ENCODE peak calls at places on chromosome 5, in ten cellular contexts. S is HT1080; P is stimulated activated CD8-positive, alpha-beta memory T cell treated with anti-CD3 and anti-CD28 coated beads, Interleukin-15, amount 100 ng/mL, for 24 hours; V is frontal cortex; I is caudate nucleus; X is activated CD4-positive, CD25-positive, alpha-beta regulatory T cell treated with anti-CD3 and anti-CD28 coated beads, Interleukin-2, amount 50 U/mL, for 16 hours; B is activated CD4-positive, alpha-beta T cell treated with anti-CD3 and anti-CD28 coated beads, Interleukin-2, amount 10 ng/mL, durations not matched to agents 7 days and 5 days; A is left cardiac atrium; O is HEK293T; L is KBM-7. G is an unnamed sample.

GRCh38 chr5:140000332-140000731 is 42.8 kb downstream of the NRG2 start:
- DNase-seq in S (no peak), P (no peak), V (peak), I (no peak), X (no peak), B (no peak), A (peak), O (no peak), L (no peak), G (no peak)

GRCh38 chr5:1763960-1764605 is 35.6 kb downstream of the MRPL36 start:
- DNase-seq in S (no peak), P (no peak), V (no peak), I (no peak), X (no peak), B (no peak), A (no peak), O (no peak), L (no peak), G (no peak)

GRCh38 chr5:179237770-179238627 is 107.3 kb downstream of the ADAMTS2 start:
- DNase-seq in S (no peak), P (no peak), V (no peak), I (no peak), X (no peak), B (no peak), A (peak), O (no peak), L (no peak), G (no peak)

GRCh38 chr5:16736158-16736994 is 119.6 kb upstream of the RETREG1 start:
- DNase-seq in S (no peak), P (no peak), V (no peak), I (no peak), X (no peak), B (no peak), A (peak), O (no peak), L (no peak), G (no peak)

GRCh38 chr5:132830436-132831094 is at the start of gene SHROOM1:
- DNase-seq in S (peak), P (no peak), V (peak), I (no peak), X (no peak), B (no peak), A (peak), O (peak), L (no peak), G (peak)

GRCh38 chr5:164394686-164395187 is 889.3 kb downstream of the MAT2B start:
- DNase-seq in S (no peak), P (no peak), V (no peak), I (no peak), X (no peak), B (no peak), A (no peak), O (no peak), L (peak), G (no peak)

GRCh38 chr5:179269781-179270543 is 75.3 kb downstream of the ADAMTS2 start:
- DNase-seq in S (no peak), P (no peak), V (no peak), I (no peak), X (no peak), B (no peak), A (peak), O (no peak), L (no peak), G (no peak)

GRCh38 chr5:149881874-149882273 is 62.7 kb downstream of the PDE6A start:
- DNase-seq in S (no peak), P (no peak), V (no peak), I (no peak), X (no peak), B (no peak), A (no peak), O (no peak), L (no peak), G (no peak)

GRCh38 chr5:107935641-107936040 is 264.9 kb upstream of the EFNA5 start:
- DNase-seq in S (no peak), P (no peak), V (no peak), I (no peak), X (no peak), B (no peak), A (no peak), O (no peak), L (no peak), G (no peak)

GRCh38 chr5:53479656-53480473 is 564 bp upstream of the FST start:
- DNase-seq in S (peak), P (no peak), V (peak), I (no peak), X (no peak), B (peak), A (peak), O (peak), L (peak), G (peak)

GRCh38 chr5:6850033-6850432 is 136.8 kb downstream of the TENT4A start:
- DNase-seq in S (no peak), P (no peak), V (no peak), I (no peak), X (no peak), B (no peak), A (no peak), O (no peak), L (no peak), G (no peak)

GRCh38 chr5:176629853-176630680 is at the start of the genes EIF4E1B and SNCB:
- DNase-seq in S (peak), P (no peak), V (peak), I (no peak), X (no peak), B (peak), A (peak), O (peak), L (no peak), G (peak)

GRCh38 chr5:54460181-54460919 is 4.9 kb downstream of the HSPB3 start:
- DNase-seq in S (peak), P (no peak), V (no peak), I (no peak), X (no peak), B (no peak), A (no peak), O (no peak), L (no peak), G (no peak)

GRCh38 chr5:179801304-179802206 is 5.1 kb downstream of the MGAT4B start:
- DNase-seq in S (no peak), P (peak), V (peak), I (no peak), X (no peak), B (peak), A (peak), O (peak), L (peak), G (no peak)

GRCh38 chr5:104347119-104347708 is 784.6 kb upstream of the NUDT12 start:
- DNase-seq in S (no peak), P (no peak), V (no peak), I (no peak), X (no peak), B (no peak), A (no peak), O (no peak), L (no peak), G (peak)

GRCh38 chr5:55303238-55303690 is 4.2 kb downstream of the DHX29 start:
- DNase-seq in S (peak), P (no peak), V (no peak), I (no peak), X (no peak), B (no peak), A (no peak), O (no peak), L (peak), G (no peak)

GRCh38 chr5:122701640-122702523 is 73.0 kb upstream of the SNX2 start:
- DNase-seq in S (no peak), P (no peak), V (no peak), I (no peak), X (no peak), B (no peak), A (no peak), O (no peak), L (no peak), G (peak)

GRCh38 chr5:3220638-3221288 is 374.9 kb upstream of the IRX1 start:
- DNase-seq in S (no peak), P (no peak), V (no peak), I (no peak), X (no peak), B (no peak), A (no peak), O (no peak), L (no peak), G (no peak)

GRCh38 chr5:133569347-133569746 is 43.0 kb downstream of the FSTL4 start:
- DNase-seq in S (no peak), P (no peak), V (no peak), I (no peak), X (no peak), B (no peak), A (no peak), O (no peak), L (no peak), G (no peak)

GRCh38 chr5:40171971-40172370 is 507.7 kb upstream of the PTGER4 start:
- DNase-seq in S (peak), P (no peak), V (no peak), I (no peak), X (no peak), B (no peak), A (no peak), O (no peak), L (no peak), G (no peak)

GRCh38 chr5:113070901-113071300 is 94.3 kb downstream of the DCP2 start:
- DNase-seq in S (no peak), P (no peak), V (no peak), I (no peak), X (no peak), B (no peak), A (no peak), O (no peak), L (no peak), G (no peak)

GRCh38 chr5:134226441-134227192 is 744 bp upstream of the PPP2CA start:
- DNase-seq in S (no peak), P (no peak), V (no peak), I (peak), X (peak), B (no peak), A (no peak), O (no peak), L (no peak), G (peak)